ENCODE peak calls at places on chromosomes 1 and 21, in four cellular contexts. N, T, D and K are unnamed samples.

GRCh38 chr1:106222415-106222814 is 834.1 kb upstream of the PRMT6 start:
- DNase-seq in N (no peak), T (no peak), D (no peak), K (peak; percentile 23)

GRCh38 chr1:36159614-36160387 is 3.8 kb downstream of the MAP7D1 start:
- DNase-seq in N (no peak), T (no peak), D (no peak), K (no peak)

GRCh38 chr1:31259746-31260145 is 20.1 kb upstream of the NKAIN1 start:
- DNase-seq in N (no peak), T (no peak), D (no peak), K (no peak)

GRCh38 chr1:246765521-246765920 is 41.3 kb downstream of the SCCPDH start:
- DNase-seq in N (no peak), T (no peak), D (no peak), K (no peak)

GRCh38 chr1:247360991-247361721 is 29.5 kb upstream of the ZNF496 start:
- DNase-seq in N (no peak), T (peak; percentile 21), D (no peak), K (no peak)

GRCh38 chr1:59413327-59413720 is 116.4 kb downstream of the FGGY start:
- DNase-seq in N (peak; percentile 4), T (no peak), D (no peak), K (peak; percentile 9)

GRCh38 chr1:236090741-236091147 is 25.9 kb upstream of the NID1 start:
- DNase-seq in N (no peak), T (peak; percentile 49), D (no peak), K (no peak)

GRCh38 chr1:72434070-72434469 is 151.7 kb upstream of the NEGR1 start:
- DNase-seq in N (no peak), T (no peak), D (no peak), K (no peak)

GRCh38 chr21:44931137-44931500 is 8.7 kb upstream of the SLX9 start:
- DNase-seq in N (no peak), T (no peak), D (peak; percentile 36), K (no peak)

GRCh38 chr1:64983110-64983509 is 16.8 kb upstream of the JAK1 start:
- DNase-seq in N (peak; percentile 90), T (peak; percentile 71), D (no peak), K (peak; percentile 67)

GRCh38 chr1:168585191-168585590 is 8.8 kb downstream of the XCL1 start:
- DNase-seq in N (peak; percentile 50), T (peak; percentile 9), D (no peak), K (peak; percentile 54)

GRCh38 chr1:230568008-230568407 is 74.3 kb upstream of the COG2 start:
- DNase-seq in N (peak; percentile 11), T (peak; percentile 52), D (peak; percentile 62), K (peak; percentile 71)

GRCh38 chr1:29124366-29125236 is 898 bp upstream of the TMEM200B start:
- DNase-seq in N (peak; percentile 39), T (peak; percentile 60), D (peak; percentile 91), K (peak; percentile 60)

DNA sequence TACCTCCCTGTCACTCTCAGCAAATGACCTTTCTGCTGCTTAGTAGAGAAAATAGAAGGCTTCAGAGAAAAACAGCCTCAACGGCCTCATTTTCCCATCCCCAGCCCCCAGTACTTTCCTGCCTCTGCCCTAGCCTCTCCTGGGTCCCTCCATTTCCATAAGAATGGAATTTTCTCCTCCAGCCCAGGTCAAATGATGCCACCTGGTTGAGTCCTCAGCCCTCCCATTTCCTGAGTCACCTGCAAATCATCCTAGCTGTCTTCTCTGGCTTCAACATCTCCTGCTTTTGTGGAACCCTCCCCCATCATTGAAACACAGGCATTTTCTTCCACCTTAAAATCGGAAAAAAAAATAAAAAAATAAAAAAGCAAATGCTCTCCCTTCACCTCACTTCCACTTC is 35.1 kb downstream of the OLIG1 start:
- DNase-seq in N (no peak), T (no peak), D (peak; percentile 64), K (no peak)
- H3K27me3 ChIP-seq in N (peaks cover 11% of the 10 kb centered on the region), T (peaks cover 43% of the 10 kb centered on the region), D (peaks cover 2% of the 10 kb centered on the region), K (peaks cover 38% of the 10 kb centered on the region)

DNA sequence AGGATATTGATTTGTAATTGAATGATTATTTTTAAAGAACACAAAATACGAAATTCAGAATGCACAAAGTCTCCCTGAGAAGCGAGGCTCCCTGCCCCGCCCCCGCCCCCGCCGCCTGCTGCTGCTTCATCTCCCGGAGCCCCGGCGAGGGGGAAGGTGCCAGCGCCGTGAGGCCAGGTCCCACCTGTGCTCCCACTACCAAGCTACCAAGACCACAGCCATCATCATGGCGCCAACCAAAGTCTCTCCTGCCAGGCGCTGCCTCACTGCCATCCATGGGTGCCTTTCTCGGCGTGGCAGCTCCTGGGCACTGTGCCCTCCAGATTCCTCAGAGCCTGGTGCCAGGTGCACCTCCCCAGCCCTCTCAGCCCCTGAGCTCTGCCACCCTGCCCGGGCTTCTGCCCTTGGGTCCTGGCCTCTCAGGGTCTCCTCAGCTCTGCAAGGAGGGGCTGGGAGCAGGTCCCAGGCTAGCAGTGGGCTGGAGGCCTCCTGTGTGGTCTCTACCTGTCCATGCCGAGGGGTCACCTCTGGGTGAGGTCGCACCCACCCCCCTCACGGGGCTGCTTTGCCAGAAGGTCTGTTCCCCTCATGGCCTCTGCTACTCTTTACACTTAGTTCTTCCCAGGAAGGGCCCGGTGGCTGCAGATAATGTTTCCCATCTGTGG is 29.4 kb upstream of the TTC34 start:
- DNase-seq in N (no peak), T (no peak), D (no peak), K (no peak)
- H3K9me3 ChIP-seq in N (peaks cover 38% of the 10 kb centered on the region), T (peaks cover 71% of the 10 kb centered on the region), D (peaks cover 91% of the 10 kb centered on the region), K (peaks cover 3% of the 10 kb centered on the region)

GRCh38 chr1:85319931-85320330 is 43.5 kb upstream of the BCL10 start:
- DNase-seq in N (no peak), T (no peak), D (no peak), K (no peak)
- H3K9ac ChIP-seq in N (no peak overlapping the region), T (peak overlapping the region; percentile 66), D (no peak overlapping the region), K (peak overlapping the region; percentile 78)

GRCh38 chr1:44565265-44565750 is 109.0 kb downstream of the TMEM53 start:
- DNase-seq in N (no peak), T (no peak), D (no peak), K (no peak)
- H3K27me3 ChIP-seq in N (no peaks in the 10 kb centered on the region), T (peaks cover 85% of the 10 kb centered on the region), D (peaks cover 3% of the 10 kb centered on the region), K (peaks cover 24% of the 10 kb centered on the region)

GRCh38 chr21:46065993-46066842 is 31.7 kb upstream of the COL6A2 start:
- DNase-seq in N (no peak), T (peak; percentile 31), D (peak; percentile 25), K (no peak)

GRCh38 chr21:46068516-46069079 is 29.3 kb upstream of the COL6A2 start:
- DNase-seq in N (no peak), T (no peak), D (no peak), K (no peak)

GRCh38 chr21:46065215-46065992 is 32.5 kb upstream of the COL6A2 start:
- DNase-seq in N (no peak), T (peak; percentile 76), D (peak; percentile 30), K (peak; percentile 76)

GRCh38 chr21:46067505-46068201 is 30.3 kb upstream of the COL6A2 start:
- DNase-seq in N (no peak), T (no peak), D (peak; percentile 28), K (no peak)

GRCh38 chr21:46066843-46067331 is 31.0 kb upstream of the COL6A2 start:
- DNase-seq in N (no peak), T (peak; percentile 56), D (peak; percentile 40), K (peak; percentile 53)
- H3K9me3 ChIP-seq in N (no peaks in the 10 kb centered on the region), T (peaks cover 6% of the 10 kb centered on the region), D (peaks cover 16% of the 10 kb centered on the region), K (peaks cover 5% of the 10 kb centered on the region)

GRCh38 chr1:66492424-66492823 is 41.5 kb upstream of the SGIP1 start:
- DNase-seq in N (no peak), T (no peak), D (no peak), K (no peak)

GRCh38 chr1:66493731-66494130 is 40.2 kb upstream of the SGIP1 start:
- DNase-seq in N (no peak), T (peak; percentile 49), D (no peak), K (peak; percentile 41)

GRCh38 chr1:66490817-66491216 is 43.1 kb upstream of the SGIP1 start:
- DNase-seq in N (no peak), T (peak; percentile 63), D (no peak), K (no peak)

GRCh38 chr1:66489972-66490601 is 43.9 kb upstream of the SGIP1 start:
- DNase-seq in N (no peak), T (peak; percentile 22), D (no peak), K (no peak)

DNA sequence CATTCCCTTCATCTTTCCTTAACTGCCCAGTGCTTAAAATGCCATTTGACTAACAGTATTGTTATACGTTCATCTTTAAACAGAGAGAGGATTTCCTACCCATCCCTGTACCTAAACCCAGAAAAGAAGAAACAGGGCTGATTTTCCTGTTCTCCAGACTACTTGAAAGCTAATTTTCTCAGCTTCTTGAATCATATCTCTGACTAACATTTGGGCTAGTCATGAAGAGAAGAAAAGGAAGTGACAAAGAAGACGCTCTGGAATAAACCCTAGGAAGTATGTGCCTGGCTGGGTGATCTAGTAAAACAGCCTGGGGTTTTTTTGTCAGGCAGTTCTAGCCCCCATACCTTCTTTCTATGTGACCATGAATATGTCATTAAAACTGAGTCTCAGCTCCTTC is 44.8 kb upstream of the SGIP1 start:
- DNase-seq in N (peak; percentile 65), T (peak; percentile 69), D (no peak), K (peak; percentile 43)
- H3K9ac ChIP-seq in N (no peak overlapping the region), T (no peak overlapping the region), D (no peak overlapping the region), K (no peak overlapping the region)

GRCh38 chr1:183419399-183419798 is 1.2 kb upstream of the NMNAT2 start:
- DNase-seq in N (no peak), T (no peak), D (no peak), K (no peak)
- H3K27me3 ChIP-seq in N (peaks cover 21% of the 10 kb centered on the region), T (peaks cover 39% of the 10 kb centered on the region), D (no peaks in the 10 kb centered on the region), K (peaks cover 48% of the 10 kb centered on the region)

DNA sequence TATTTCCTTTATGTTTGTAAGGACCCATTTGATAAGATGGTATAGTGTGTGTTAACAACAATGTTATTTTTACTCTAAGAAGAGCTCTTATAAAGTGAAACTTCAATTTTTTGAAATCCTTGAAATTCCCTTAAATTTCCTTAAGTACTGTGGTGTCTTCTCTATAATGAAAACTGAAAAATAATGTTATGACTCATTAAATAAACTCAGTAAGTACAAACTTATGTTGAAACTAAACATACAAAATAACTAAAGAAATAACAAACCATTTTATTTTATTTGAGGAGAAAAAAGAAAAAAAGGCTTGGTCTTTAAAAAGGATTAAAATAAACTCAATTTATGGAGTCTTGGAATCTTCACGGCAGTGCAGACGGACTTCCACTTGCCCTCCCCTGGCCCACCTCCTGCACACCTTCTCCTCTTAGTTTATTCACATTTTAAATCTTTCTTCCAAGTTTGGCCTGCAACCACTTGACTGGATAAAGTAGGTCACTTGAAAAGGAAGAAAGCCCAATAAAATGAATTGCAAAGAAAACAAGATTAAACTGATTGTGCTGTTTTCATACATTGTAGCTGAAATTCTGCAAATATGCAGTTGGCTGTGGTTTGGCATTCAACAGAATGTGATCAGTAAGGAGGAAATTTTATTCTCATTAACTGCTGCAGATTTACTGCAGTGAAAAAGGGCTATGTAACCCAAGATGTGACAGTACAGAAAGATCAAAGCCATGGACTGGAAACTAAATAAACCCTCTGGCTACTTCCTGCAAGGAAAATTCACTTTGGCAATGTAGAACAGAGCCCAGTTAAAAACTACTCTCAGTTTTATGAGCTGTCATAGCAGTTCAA is 48.5 kb upstream of the SCYL3 start:
- DNase-seq in N (no peak), T (peak; percentile 46), D (no peak), K (peak; percentile 69)
- H3K9me3 ChIP-seq in N (no peaks in the 10 kb centered on the region), T (no peaks in the 10 kb centered on the region), D (no peaks in the 10 kb centered on the region), K (no peaks in the 10 kb centered on the region)